ENCODE peak calls at places on chromosomes 16 and 17, in five cellular contexts. G is mesendoderm, T is stomach, W is neuronal stem cell, D is body of pancreas. C is an unnamed sample.

GRCh38 chr16:15897834-15898254 is 9.4 kb upstream of the CEP20 start:
- DNase-seq in G (no peak), T (no peak), W (no peak), D (no peak), C (no peak)

GRCh38 chr16:50310308-50311133 is 44.2 kb downstream of the ADCY7 start:
- DNase-seq in G (no peak), T (peak; percentile 19), W (no peak), D (no peak), C (no peak)

GRCh38 chr17:80564545-80564944 is 19.9 kb downstream of the RPTOR start:
- DNase-seq in G (no peak), T (no peak), W (no peak), D (no peak), C (no peak)

GRCh38 chr17:45729284-45729907 is 54.7 kb upstream of the CRHR1 start:
- DNase-seq in G (no peak), T (no peak), W (no peak), D (no peak), C (no peak)

GRCh38 chr17:61689610-61690180 is 98.7 kb upstream of the NACA2 start:
- DNase-seq in G (no peak), T (no peak), W (no peak), D (no peak), C (no peak)

GRCh38 chr17:76585649-76586593 is at the start of gene ST6GALNAC2:
- DNase-seq in G (peak; percentile 58), T (peak; percentile 84), W (no peak), D (peak; percentile 78), C (peak; percentile 75)

GRCh38 chr17:82434216-82434565 is 15.8 kb upstream of the OGFOD3 start:
- DNase-seq in G (no peak), T (no peak), W (no peak), D (no peak), C (no peak)

GRCh38 chr17:45722161-45722560 is 62.0 kb upstream of the CRHR1 start:
- DNase-seq in G (peak; percentile 78), T (no peak), W (no peak), D (peak; percentile 5), C (no peak)

GRCh38 chr17:549197-550040 is 165.2 kb downstream of the VPS53 start:
- DNase-seq in G (no peak), T (no peak), W (no peak), D (no peak), C (no peak)

GRCh38 chr17:19744492-19744891 is 3.6 kb downstream of the ALDH3A1 start:
- DNase-seq in G (no peak), T (no peak), W (no peak), D (no peak), C (peak; percentile 52)

GRCh38 chr17:69462010-69462409 is 47.5 kb downstream of the MAP2K6 start:
- DNase-seq in G (no peak), T (no peak), W (no peak), D (no peak), C (no peak)

GRCh38 chr16:22225060-22225459 is 19.0 kb downstream of the EEF2K start:
- DNase-seq in G (no peak), T (no peak), W (no peak), D (no peak), C (no peak)

GRCh38 chr16:67092227-67092626 is 17.5 kb upstream of the PHAF1 start:
- DNase-seq in G (no peak), T (no peak), W (no peak), D (no peak), C (no peak)

GRCh38 chr17:28937044-28937729 is 14.1 kb downstream of the PHF12 start:
- DNase-seq in G (no peak), T (no peak), W (no peak), D (peak; percentile 70), C (peak; percentile 37)

GRCh38 chr17:61966201-61966600 is 38.4 kb upstream of the INTS2 start:
- DNase-seq in G (no peak), T (no peak), W (no peak), D (no peak), C (no peak)

GRCh38 chr17:37667039-37667438 is 23.8 kb upstream of the DDX52 start:
- DNase-seq in G (no peak), T (no peak), W (no peak), D (no peak), C (no peak)
- H3K27ac ChIP-seq in G (no peak overlapping the region), T (no peak overlapping the region), W (no peak overlapping the region), D (no peak overlapping the region), C (no peak overlapping the region)

DNA sequence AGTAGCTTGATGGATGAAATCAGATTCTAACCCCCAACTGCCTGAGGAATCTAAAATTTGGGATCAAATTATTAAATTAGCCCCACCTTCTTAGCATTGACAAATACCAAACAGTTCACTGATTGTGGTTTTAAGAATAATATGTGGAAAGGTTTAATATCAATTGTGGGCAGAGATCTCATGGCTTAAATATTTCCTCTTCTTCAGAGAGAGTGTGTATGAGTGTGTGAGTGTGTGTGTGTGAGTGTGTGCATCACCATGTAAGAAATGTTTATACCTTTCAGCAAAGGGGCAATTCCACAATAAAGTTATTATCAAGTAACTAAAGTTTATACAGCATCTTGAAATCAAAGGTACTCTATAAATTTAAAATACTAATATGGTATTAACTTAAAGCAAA is 3.2 kb downstream of the SMURF2 start:
- DNase-seq in G (no peak), T (no peak), W (no peak), D (no peak), C (no peak)
- H3K4me3 ChIP-seq in G (no peak overlapping the region), T (no peak overlapping the region), W (no peak overlapping the region), D (no peak overlapping the region), C (no peak overlapping the region)

GRCh38 chr16:86293897-86294296 is 216.4 kb upstream of the FOXF1 start:
- DNase-seq in G (no peak), T (no peak), W (no peak), D (no peak), C (no peak)

GRCh38 chr16:86294535-86294934 is 215.8 kb upstream of the FOXF1 start:
- DNase-seq in G (no peak), T (no peak), W (no peak), D (no peak), C (peak; percentile 36)

GRCh38 chr16:86292942-86293341 is 217.4 kb upstream of the FOXF1 start:
- DNase-seq in G (no peak), T (no peak), W (no peak), D (no peak), C (no peak)

GRCh38 chr16:86291491-86291890 is 218.8 kb upstream of the FOXF1 start:
- DNase-seq in G (no peak), T (no peak), W (no peak), D (no peak), C (no peak)

DNA sequence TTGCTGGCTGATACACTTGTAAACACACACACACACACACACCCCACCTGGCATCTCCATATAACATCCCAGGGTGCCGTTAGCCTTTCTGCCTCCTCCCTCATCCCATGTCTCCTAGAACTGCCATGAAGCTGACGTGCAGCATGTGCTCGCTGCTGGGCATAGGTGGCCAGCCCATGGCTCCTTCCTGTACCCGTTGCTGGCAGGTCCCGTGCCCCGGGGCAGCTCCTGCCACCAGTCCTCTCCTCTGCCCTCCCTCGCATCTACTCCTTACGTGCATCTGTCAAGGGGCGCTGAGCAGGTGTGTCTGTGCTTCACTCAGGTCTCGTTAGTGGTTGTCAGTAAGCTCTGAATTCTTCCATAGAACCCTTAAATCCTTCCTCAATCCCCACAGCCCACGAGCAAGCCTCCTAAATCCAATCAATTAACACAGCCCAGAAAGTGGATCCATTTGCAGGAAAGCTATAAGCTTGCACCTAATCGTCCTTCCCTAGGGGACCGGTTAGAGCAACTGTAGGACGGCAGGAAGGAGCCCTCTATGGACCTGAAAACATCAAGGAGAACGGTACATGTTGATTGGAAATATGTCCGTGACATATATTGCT is 218.1 kb upstream of the FOXF1 start:
- DNase-seq in G (no peak), T (no peak), W (no peak), D (no peak), C (no peak)
- H3K27me3 ChIP-seq in G (peaks cover 30% of the 10 kb centered on the region), T (peaks cover 83% of the 10 kb centered on the region), W (peaks cover 86% of the 10 kb centered on the region), D (peaks cover 9% of the 10 kb centered on the region), C (peaks cover 21% of the 10 kb centered on the region)

GRCh38 chr17:72030067-72030899 is 90.5 kb upstream of the SOX9 start:
- DNase-seq in G (peak; percentile 97), T (peak; percentile 26), W (peak; percentile 45), D (peak; percentile 36), C (peak; percentile 37)
- H3K27ac ChIP-seq in G (peak overlapping the region; percentile 80), T (no peak overlapping the region), W (peak overlapping the region; percentile 77), D (peak overlapping the region; percentile 26), C (no peak overlapping the region)

GRCh38 chr16:77788196-77789084 is at the start of gene VAT1L:
- DNase-seq in G (peak; percentile 71), T (no peak), W (peak; percentile 57), D (no peak), C (peak; percentile 24)
- H3K4me3 ChIP-seq in G (peak within 1 kb of the TSS; percentile 51), T (peak within 1 kb of the TSS; percentile 62), W (peak within 1 kb of the TSS; percentile 96), D (no peak within 1 kb of the TSS), C (peak within 1 kb of the TSS; percentile 30)

GRCh38 chr16:88687254-88687576 is 908 bp upstream of the SNAI3 start:
- DNase-seq in G (no peak), T (no peak), W (no peak), D (no peak), C (no peak)
- H3K27me3 ChIP-seq in G (peaks cover 2% of the 10 kb centered on the region), T (peaks cover 90% of the 10 kb centered on the region), W (peaks cover 75% of the 10 kb centered on the region), D (no peaks in the 10 kb centered on the region), C (peaks cover 7% of the 10 kb centered on the region)

C was measured in colonic mucosa.